ENCODE peak calls at places on chromosomes 12 and 14, in seven cellular contexts. Q is suprapubic skin, T is ovary, S is uterus, B is HCT116, K is GM12878, N is HepG2. D is an unnamed sample.

GRCh38 chr12:118302053-118302452 is 70.7 kb downstream of the TAOK3 start:
- DNase-seq in B (no peak), K (no peak), T (no peak), Q (no peak), S (no peak), N (no peak), D (no peak)

GRCh38 chr14:93956514-93957332 is 19.6 kb downstream of the ASB2 start:
- DNase-seq in S (no peak), Q (no peak), B (no peak), K (no peak), T (no peak), N (no peak), D (no peak)

GRCh38 chr12:125852679-125853078 is 787.4 kb downstream of the AACS start:
- DNase-seq in Q (no peak), T (no peak), K (no peak), B (no peak), N (no peak), S (no peak), D (no peak)

GRCh38 chr12:102034346-102034745 is 27.4 kb downstream of the WASHC3 start:
- DNase-seq in S (no peak), T (no peak), B (no peak), N (no peak), Q (no peak), K (no peak), D (no peak)

GRCh38 chr14:66117600-66117999 is 368.6 kb upstream of the CCDC196 start:
- DNase-seq in Q (no peak), S (no peak), B (peak), K (no peak), N (no peak), T (no peak), D (no peak)

GRCh38 chr12:115146453-115146852 is 462.5 kb upstream of the TBX3 start:
- DNase-seq in Q (no peak), K (no peak), B (no peak), S (no peak), N (no peak), T (no peak), D (no peak)

GRCh38 chr14:52259452-52259851 is 8.0 kb upstream of the PTGDR start:
- DNase-seq in Q (no peak), B (no peak), N (no peak), S (no peak), T (no peak), K (no peak), D (no peak)

GRCh38 chr14:92491782-92492181 is 21.8 kb upstream of the RIN3 start:
- DNase-seq in N (no peak), T (no peak), S (no peak), K (no peak), B (no peak), Q (no peak), D (peak)

GRCh38 chr12:108342985-108343384 is 3.9 kb upstream of the CMKLR1 start:
- DNase-seq in T (no peak), S (no peak), K (no peak), N (no peak), B (no peak), Q (no peak), D (no peak)

GRCh38 chr14:94298130-94298529 is 5.1 kb upstream of the SERPINA10 start:
- DNase-seq in N (no peak), S (no peak), T (no peak), K (no peak), Q (no peak), B (no peak), D (no peak)

GRCh38 chr12:61870658-61871559 is 389.3 kb upstream of the USP15 start:
- DNase-seq in B (no peak), N (no peak), K (no peak), Q (no peak), T (no peak), S (no peak), D (no peak)

GRCh38 chr12:19482551-19483109 is 43.3 kb downstream of the AEBP2 start:
- DNase-seq in B (no peak), K (peak), T (no peak), Q (no peak), N (no peak), S (no peak), D (peak)

GRCh38 chr12:132686831-132687210 is 321 bp downstream of the POLE start:
- DNase-seq in Q (no peak), K (no peak), N (no peak), T (no peak), B (no peak), S (no peak), D (no peak)

GRCh38 chr12:442235-442884 is 17.4 kb upstream of the B4GALNT3 start:
- DNase-seq in B (peak), T (no peak), K (no peak), N (peak), S (peak), Q (no peak), D (peak)

GRCh38 chr14:97106166-97106565 is 309.0 kb downstream of the VRK1 start:
- DNase-seq in Q (no peak), S (no peak), K (peak), N (no peak), T (no peak), B (no peak), D (no peak)
- TF ChIP-seq CTCF in Q (no peak), S (no peak), K (no peak), N (no peak), T (no peak), B (no peak), D (no peak)

GRCh38 chr12:26630546-26631027 is 202.4 kb downstream of the ITPR2 start:
- DNase-seq in Q (no peak), N (peak), S (peak), T (peak), K (no peak), B (no peak), D (no peak)
- H3K4me3 ChIP-seq in Q (no peak), N (no peak), S (no peak), T (no peak), K (no peak), B (no peak), D (no peak)

DNA sequence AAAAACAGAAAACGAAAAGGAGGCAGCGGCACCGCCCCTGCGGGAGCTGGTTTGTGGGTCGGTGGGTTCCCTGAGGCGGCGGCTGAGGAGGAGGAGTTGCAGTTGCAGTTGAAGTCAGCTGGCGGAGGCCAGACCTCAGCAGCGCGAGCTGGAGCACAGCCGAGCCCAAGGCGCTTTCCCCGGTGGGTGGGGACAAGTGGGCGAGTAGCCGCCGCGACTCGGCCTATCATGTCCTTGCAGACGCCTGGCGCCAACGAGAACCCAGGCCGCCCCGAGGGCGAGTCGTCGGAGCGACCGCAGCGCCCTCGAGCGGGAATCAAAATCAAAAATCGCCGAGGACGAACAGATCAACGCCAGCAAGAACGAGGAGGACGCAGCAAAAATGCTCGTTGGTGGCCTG is 12.7 kb upstream of the CLEC1A start:
- DNase-seq in N (no peak), T (no peak), K (no peak), Q (no peak), S (no peak), B (no peak), D (no peak)
- TF ChIP-seq POLR2A in N (no peak), T (no peak), K (no peak), Q (no peak), S (no peak), B (no peak), D (no peak)

GRCh38 chr14:59133202-59133601 is 55.3 kb upstream of the DAAM1 start:
- DNase-seq in B (no peak), S (no peak), Q (no peak), T (no peak), N (no peak), K (no peak), D (no peak)
- TF ChIP-seq CTCF in B (peak), S (peak), Q (no peak), T (no peak), N (peak), K (peak), D (no peak)

GRCh38 chr12:68805592-68806120 is 2.3 kb upstream of the MDM2 start:
- DNase-seq in B (no peak), N (no peak), S (no peak), K (no peak), T (no peak), Q (no peak), D (no peak)

GRCh38 chr12:68807576-68808387 is at the start of gene MDM2:
- DNase-seq in T (peak), N (peak), Q (peak), S (peak), B (peak), K (peak), D (peak)

GRCh38 chr12:68804654-68805591 is 3.1 kb upstream of the MDM2 start:
- DNase-seq in Q (no peak), N (peak), B (no peak), K (no peak), T (peak), S (no peak), D (peak)

GRCh38 chr12:68808388-68809189 is 612 bp downstream of the MDM2 start:
- DNase-seq in B (peak), Q (peak), N (peak), K (peak), S (peak), T (peak), D (peak)

DNA sequence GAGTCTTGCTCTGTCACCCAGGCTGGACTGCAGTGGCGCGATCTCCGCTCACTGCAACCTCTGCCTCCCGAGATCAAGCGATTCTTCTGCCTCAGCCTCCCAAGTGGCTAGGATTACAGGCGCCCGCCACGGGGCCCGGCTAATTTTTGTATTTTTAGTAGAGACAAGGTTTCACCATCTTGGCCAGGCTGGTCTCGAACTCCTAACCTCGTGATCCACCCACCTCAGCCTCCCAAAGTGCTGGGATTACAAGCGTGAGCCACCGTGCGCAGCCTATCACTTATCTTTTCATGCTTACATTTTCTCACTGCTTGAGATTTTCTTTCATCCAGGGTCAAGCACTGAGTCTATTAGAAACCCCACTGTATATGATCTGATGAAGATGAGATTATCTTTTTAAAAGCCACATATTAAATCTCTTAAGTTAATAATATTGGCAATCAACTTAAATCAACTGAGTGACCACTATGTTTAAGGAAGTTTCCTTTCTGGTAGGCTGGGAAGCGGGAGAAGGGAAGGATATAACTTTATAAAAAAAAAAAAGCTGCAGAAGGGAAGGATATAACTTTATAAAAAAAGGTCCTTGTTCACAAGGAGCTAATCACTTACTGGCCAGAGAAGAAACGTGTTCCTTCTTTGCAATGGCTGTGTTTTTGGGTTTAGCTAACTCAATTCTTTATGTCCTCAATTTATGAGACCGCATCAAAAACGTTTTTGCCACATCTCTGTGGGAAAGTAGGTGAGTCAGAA is 1.3 kb upstream of the MDM2 start:
- DNase-seq in B (no peak), S (no peak), N (no peak), Q (no peak), K (no peak), T (no peak), D (no peak)
- H3K4me3 ChIP-seq in B (peak), S (peak), N (peak), Q (peak), K (no peak), T (no peak), D (no peak)

DNA sequence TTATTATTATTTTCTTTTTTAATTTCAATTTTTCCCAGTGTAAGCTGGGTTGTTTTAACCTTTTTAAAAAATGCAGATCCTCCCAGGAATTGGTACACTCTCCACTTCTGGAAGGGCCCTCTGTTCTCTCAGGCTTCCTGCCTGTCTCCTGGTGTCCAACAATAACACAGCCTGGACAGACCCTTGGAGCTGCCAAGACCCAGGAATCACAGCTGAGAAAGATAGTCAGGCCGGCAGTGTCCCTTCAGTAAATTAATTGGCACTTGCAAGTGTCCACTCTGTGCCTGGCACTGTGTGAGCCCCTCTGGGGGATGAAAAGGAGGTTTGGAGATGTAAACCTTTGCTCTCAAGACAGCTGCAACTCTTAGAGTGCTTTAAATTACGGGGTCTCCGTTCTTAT is 113.3 kb downstream of the SMOC1 start:
- DNase-seq in T (no peak), B (no peak), K (no peak), S (no peak), Q (no peak), N (no peak), D (no peak)
- TF ChIP-seq POLR2A in T (no peak), B (no peak), K (no peak), S (no peak), Q (no peak), N (no peak), D (no peak)

GRCh38 chr12:50188875-50189575 is 21.9 kb upstream of the CERS5 start:
- DNase-seq in N (no peak), T (no peak), S (no peak), K (no peak), B (no peak), Q (no peak), D (peak)

GRCh38 chr12:50188280-50188781 is 21.2 kb upstream of the CERS5 start:
- DNase-seq in Q (no peak), T (no peak), S (peak), B (no peak), N (peak), K (no peak), D (no peak)

GRCh38 chr12:50185975-50186663 is 18.9 kb upstream of the CERS5 start:
- DNase-seq in S (no peak), T (no peak), K (no peak), Q (no peak), N (no peak), B (no peak), D (no peak)

GRCh38 chr12:50186667-50187066 is 19.5 kb upstream of the CERS5 start:
- DNase-seq in B (no peak), Q (no peak), N (no peak), T (no peak), S (no peak), K (no peak), D (no peak)

GRCh38 chr12:50187084-50187900 is 20.1 kb upstream of the CERS5 start:
- DNase-seq in B (no peak), N (no peak), T (no peak), S (no peak), K (peak), Q (no peak), D (peak)
- TF ChIP-seq CTCF in B (no peak), N (no peak), T (no peak), S (no peak), K (no peak), Q (no peak), D (no peak)

GRCh38 chr14:96205059-96205993 is 687 bp downstream of the BDKRB2 start:
- DNase-seq in S (no peak), K (no peak), N (no peak), T (no peak), B (no peak), Q (no peak), D (no peak)

GRCh38 chr14:96206461-96206860 is 1.8 kb downstream of the BDKRB2 start:
- DNase-seq in T (no peak), N (no peak), B (no peak), Q (no peak), S (no peak), K (no peak), D (no peak)

GRCh38 chr14:96208739-96209138 is 4.1 kb downstream of the BDKRB2 start:
- DNase-seq in N (no peak), T (no peak), K (no peak), S (no peak), Q (no peak), B (no peak), D (no peak)

GRCh38 chr14:96205994-96206392 is 1.4 kb downstream of the BDKRB2 start:
- DNase-seq in N (no peak), B (no peak), T (no peak), K (no peak), S (no peak), Q (no peak), D (no peak)

GRCh38 chr14:96207686-96208085 is 3.0 kb downstream of the BDKRB2 start:
- DNase-seq in N (no peak), K (no peak), T (no peak), B (no peak), Q (no peak), S (no peak), D (no peak)
- H3K4me3 ChIP-seq in N (no peak), K (no peak), T (no peak), B (no peak), Q (no peak), S (no peak), D (no peak)